ENCODE peak calls at places on chromosomes 4 and X, in five cellular contexts. F is OCI-LY7, X is lower lobe of right lung, Z is BE2C, S is suprapubic skin. B is an unnamed sample.

GRCh38 chr4:139279723-139280620 is at the start of gene MGARP:
- DNase-seq in X (peak), F (no peak), Z (peak), S (no peak), B (peak)

GRCh38 chr4:1002131-1002630 is 9.0 kb upstream of the SLC26A1 start:
- DNase-seq in S (no peak), Z (no peak), F (no peak), X (peak), B (no peak)

GRCh38 chrX:30935985-30936384 is 46.9 kb upstream of the TAB3 start:
- DNase-seq in Z (peak), S (no peak), F (no peak), X (no peak), B (no peak)

GRCh38 chr4:176011523-176011922 is 54.1 kb upstream of the WDR17 start:
- DNase-seq in F (no peak), X (no peak), S (no peak), Z (no peak), B (no peak)

GRCh38 chr4:42715807-42716482 is 59.0 kb upstream of the ATP8A1 start:
- DNase-seq in X (no peak), F (no peak), Z (no peak), S (no peak), B (no peak)

GRCh38 chr4:147546341-147546740 is 65.4 kb downstream of the EDNRA start:
- DNase-seq in Z (no peak), X (no peak), F (no peak), S (no peak), B (no peak)

GRCh38 chr4:89837385-89837995 is 529 bp upstream of the SNCA start:
- DNase-seq in F (no peak), S (no peak), X (no peak), Z (peak), B (no peak)

GRCh38 chrX:65690057-65690855 is 22.8 kb downstream of the MSN start:
- DNase-seq in Z (no peak), X (no peak), S (no peak), F (no peak), B (no peak)

GRCh38 chr4:3526456-3526855 is 5.8 kb downstream of the LRPAP1 start:
- DNase-seq in F (no peak), S (no peak), X (peak), Z (no peak), B (no peak)

GRCh38 chrX:82677281-82677680 is 830.8 kb upstream of the POU3F4 start:
- DNase-seq in F (no peak), X (no peak), Z (no peak), S (no peak), B (no peak)

GRCh38 chrX:151153086-151153485 is 23.3 kb upstream of the GPR50 start:
- DNase-seq in Z (peak), S (no peak), X (no peak), F (no peak), B (no peak)

GRCh38 chrX:96436105-96436504 is 248.5 kb upstream of the DIAPH2 start:
- DNase-seq in S (no peak), F (no peak), X (no peak), Z (no peak), B (no peak)

GRCh38 chrX:28225508-28225907 is 244.3 kb upstream of the DCAF8L1 start:
- DNase-seq in F (no peak), X (no peak), S (no peak), Z (no peak), B (no peak)

GRCh38 chr4:168830777-168831512 is 179.1 kb downstream of the CBR4 start:
- DNase-seq in S (no peak), Z (no peak), F (no peak), X (no peak), B (no peak)

GRCh38 chr4:114879916-114880315 is 233.5 kb downstream of the NDST4 start:
- DNase-seq in Z (no peak), X (no peak), F (no peak), S (no peak), B (no peak)

GRCh38 chrX:105698386-105698785 is 124.0 kb upstream of the NRK start:
- DNase-seq in F (no peak), S (no peak), X (no peak), Z (no peak), B (no peak)

GRCh38 chr4:101527186-101527585 is 179.9 kb upstream of the PPP3CA start:
- DNase-seq in X (no peak), F (no peak), Z (no peak), S (no peak), B (no peak)

GRCh38 chr4:7476820-7477219 is 42.1 kb upstream of the PSAPL1 start:
- DNase-seq in F (no peak), X (no peak), Z (no peak), S (no peak), B (no peak)

GRCh38 chrX:14352511-14352910 is 176.8 kb upstream of the GLRA2 start:
- DNase-seq in X (no peak), Z (no peak), F (no peak), S (no peak), B (no peak)

GRCh38 chr4:184170996-184171395 is 46.7 kb downstream of the ENPP6 start:
- DNase-seq in F (no peak), X (no peak), S (no peak), Z (no peak), B (no peak)

GRCh38 chr4:42133006-42133405 is 19.4 kb downstream of the BEND4 start:
- DNase-seq in Z (no peak), X (no peak), S (no peak), F (no peak), B (no peak)

GRCh38 chr4:115648786-115649185 is 535.4 kb upstream of the NDST4 start:
- DNase-seq in X (no peak), S (no peak), Z (no peak), F (no peak), B (no peak)

GRCh38 chr4:155608231-155608885 is 58.3 kb upstream of the GUCY1A1 start:
- DNase-seq in Z (no peak), F (no peak), S (no peak), X (no peak), B (no peak)

DNA sequence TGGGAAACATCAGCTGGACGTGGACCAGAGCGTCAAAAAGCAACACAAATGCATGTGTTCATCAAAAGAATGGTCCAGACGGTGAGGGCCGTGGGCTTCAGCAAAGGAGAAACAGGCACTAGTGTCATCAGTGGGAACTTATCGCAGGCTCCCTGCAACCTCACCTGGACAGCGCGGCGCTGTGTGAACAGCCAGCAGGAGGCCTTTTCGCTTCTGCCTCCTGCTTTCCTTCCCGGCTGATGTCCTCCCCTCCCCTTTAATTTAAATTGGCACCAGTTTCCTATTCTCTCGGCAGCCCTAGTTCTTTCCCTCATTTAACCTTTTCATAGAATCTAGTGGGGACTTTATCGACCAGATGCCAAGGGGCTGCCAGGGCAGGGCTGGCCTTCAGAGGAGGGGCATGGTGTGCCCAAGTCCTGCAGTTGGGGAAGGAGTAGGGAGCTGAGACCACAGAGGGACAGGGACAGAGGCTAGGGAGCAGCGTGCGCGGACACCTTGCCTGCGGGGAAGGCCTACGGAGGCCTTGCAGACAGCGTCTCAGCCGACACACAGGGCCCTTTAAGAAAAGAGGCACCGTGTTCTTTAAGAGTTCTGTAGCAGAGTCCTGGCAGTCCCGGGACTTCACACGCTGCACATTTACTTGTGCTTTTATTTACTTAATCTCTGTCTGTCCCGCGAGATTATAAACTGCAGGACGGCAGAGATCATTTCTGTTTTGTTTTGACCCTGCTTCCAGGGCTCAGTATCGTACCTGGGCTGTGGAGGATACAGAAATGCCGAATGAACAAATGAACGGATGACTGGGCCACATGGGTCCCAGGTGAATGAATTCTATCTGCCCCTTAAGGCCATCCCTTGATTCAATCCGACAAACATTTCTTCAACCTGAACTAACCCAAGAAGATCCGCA is 8.4 kb upstream of the SORBS2 start:
- DNase-seq in F (no peak), S (no peak), X (no peak), Z (no peak), B (no peak)
- TF ChIP-seq CTCF in F (no peak), S (no peak), X (no peak), Z (no peak), B (no peak)

DNA sequence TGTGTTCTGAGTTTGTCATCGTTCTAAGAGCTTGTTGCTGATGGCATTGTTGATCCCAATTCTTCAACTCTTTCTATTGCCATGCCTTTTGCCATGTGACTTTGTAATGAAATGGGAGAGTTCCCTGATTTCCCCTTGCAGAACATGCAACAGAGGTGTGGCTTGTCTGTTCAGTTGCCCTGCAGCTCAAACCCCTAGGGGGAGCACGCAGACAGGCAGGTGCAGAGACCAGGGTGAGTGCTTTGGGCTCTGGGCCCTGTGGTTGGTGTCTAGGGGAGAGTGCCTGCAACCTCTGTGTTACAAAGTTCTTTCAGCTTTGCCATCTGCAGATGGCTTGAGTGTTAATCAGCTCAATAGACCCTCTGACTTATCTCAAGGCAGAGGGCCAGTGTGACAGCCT is 332.7 kb downstream of the MID1IP1 start:
- DNase-seq in X (no peak), Z (peak), F (peak), S (no peak), B (no peak)
- TF ChIP-seq CTCF in X (no peak), Z (peak), F (peak), S (no peak), B (no peak)

GRCh38 chr4:108473163-108473720 is 147.1 kb upstream of the RPL34 start:
- DNase-seq in X (no peak), F (no peak), S (no peak), Z (peak), B (no peak)
- TF ChIP-seq CTCF in X (no peak), F (no peak), S (no peak), Z (peak), B (no peak)

DNA sequence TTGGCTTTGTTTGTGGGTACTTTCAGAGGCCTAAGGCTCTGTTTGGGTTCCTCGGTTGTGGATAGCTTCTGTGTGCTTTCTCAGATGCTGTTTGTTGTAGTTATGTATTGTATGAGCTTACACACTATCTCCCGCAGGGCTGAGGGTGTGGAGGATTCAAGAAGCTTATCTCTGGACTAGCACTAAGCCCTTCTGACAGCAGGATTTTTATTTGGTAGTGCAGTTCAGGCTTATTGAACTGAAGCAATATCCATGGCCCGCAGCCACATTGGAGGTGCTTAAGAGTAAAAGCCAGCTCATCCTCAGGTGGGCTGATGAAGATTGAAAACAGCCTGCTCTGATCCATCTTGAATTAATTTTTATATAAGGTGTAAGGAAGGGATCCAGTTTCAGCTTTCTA is 128.2 kb downstream of the RASGEF1B start:
- DNase-seq in F (no peak), Z (no peak), S (no peak), X (no peak), B (no peak)
- TF ChIP-seq CTCF in F (no peak), Z (no peak), S (no peak), X (no peak), B (no peak)

GRCh38 chrX:36445576-36445975 is 526.0 kb downstream of the CFAP47 start:
- DNase-seq in F (no peak), Z (no peak), X (no peak), S (no peak), B (no peak)

DNA sequence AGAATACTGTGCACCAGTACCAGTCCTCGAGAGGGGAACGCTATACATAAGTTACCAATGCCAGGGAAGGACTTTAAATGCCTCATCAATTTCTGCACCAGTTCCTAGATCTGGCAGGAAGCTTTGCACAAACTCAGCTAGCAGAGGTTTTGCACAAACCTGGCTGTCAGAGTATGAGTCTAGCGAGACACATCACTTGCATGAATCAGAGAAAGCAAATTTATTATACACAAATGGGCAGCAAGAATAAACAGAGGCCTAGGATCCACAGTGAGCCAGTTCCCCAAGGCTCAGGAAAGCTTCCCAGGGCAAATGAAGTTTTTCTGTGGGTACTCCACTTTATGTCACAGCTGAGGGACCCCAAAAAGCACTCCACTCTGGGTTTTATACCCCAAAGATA is 523.5 kb downstream of the CFAP47 start:
- DNase-seq in X (no peak), S (no peak), Z (no peak), F (no peak), B (no peak)
- TF ChIP-seq CTCF in X (no peak), S (no peak), Z (no peak), F (no peak), B (no peak)

GRCh38 chr4:78033859-78034258 is 23.3 kb upstream of the FRAS1 start:
- DNase-seq in S (no peak), F (no peak), Z (no peak), X (no peak), B (no peak)

GRCh38 chr4:78032929-78033328 is 24.2 kb upstream of the FRAS1 start:
- DNase-seq in Z (no peak), S (no peak), F (no peak), X (no peak), B (no peak)

GRCh38 chr4:78031457-78031856 is 25.7 kb upstream of the FRAS1 start:
- DNase-seq in S (no peak), F (no peak), X (no peak), Z (peak), B (no peak)

DNA sequence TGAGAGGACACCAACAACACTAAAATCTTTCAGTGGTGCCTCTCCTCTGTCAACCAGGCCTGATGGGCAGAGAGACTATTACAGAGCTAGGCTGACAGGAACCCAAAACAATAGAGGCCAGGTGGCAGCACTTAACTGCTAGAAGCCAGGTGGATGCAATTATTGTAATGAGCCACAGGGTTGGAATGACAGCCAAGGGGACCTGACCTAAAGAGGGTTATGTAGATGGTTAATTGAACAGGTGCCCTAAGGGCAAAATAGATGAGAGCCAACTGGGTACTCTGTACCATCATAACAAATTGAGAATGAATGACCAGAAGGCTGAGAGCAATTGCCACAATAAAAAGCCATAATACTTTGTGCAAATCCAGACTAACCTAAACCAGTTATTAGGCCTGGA is 24.7 kb upstream of the FRAS1 start:
- DNase-seq in F (peak), X (no peak), S (no peak), Z (peak), B (no peak)
- TF ChIP-seq CTCF in F (peak), X (no peak), S (no peak), Z (no peak), B (no peak)

GRCh38 chr4:142683997-142684396 is 162.1 kb downstream of the INPP4B start:
- DNase-seq in F (no peak), Z (no peak), X (no peak), S (no peak), B (no peak)
- TF ChIP-seq CTCF in F (no peak), Z (no peak), X (no peak), S (no peak), B (no peak)

GRCh38 chrX:51860679-51861078 is 32.7 kb upstream of the MAGED1 start:
- DNase-seq in X (no peak), S (no peak), Z (peak), F (peak), B (no peak)
- TF ChIP-seq CTCF in X (peak), S (peak), Z (peak), F (peak), B (peak)

GRCh38 chr4:105596676-105597075 is 44.3 kb downstream of the ARHGEF38 start:
- DNase-seq in S (no peak), X (no peak), F (no peak), Z (no peak), B (no peak)
- TF ChIP-seq CTCF in S (no peak), X (no peak), F (no peak), Z (no peak), B (no peak)

GRCh38 chr4:178351185-178351584 is 908.9 kb upstream of the AGA start:
- DNase-seq in Z (no peak), F (no peak), S (no peak), X (no peak), B (no peak)

DNA sequence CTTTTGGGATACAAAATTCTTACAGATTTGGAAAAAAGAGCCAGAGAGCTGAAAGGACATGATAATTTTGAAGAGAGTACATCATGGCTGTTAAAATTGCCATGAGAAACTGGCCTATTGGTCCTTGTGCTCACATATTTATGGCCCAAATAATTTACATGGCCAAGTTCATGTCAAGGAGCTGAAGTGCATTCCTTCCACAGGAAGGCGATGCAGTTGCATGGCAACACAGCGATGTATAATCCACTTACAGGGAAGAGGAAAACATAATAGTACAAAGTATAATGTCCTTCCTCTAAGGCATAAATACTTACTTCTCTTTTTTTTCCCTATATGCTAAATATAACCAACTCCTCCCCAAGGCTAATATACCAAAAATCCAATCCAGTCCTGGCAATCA is 914.5 kb upstream of the AGA start:
- DNase-seq in X (no peak), Z (no peak), S (no peak), F (no peak), B (no peak)
- TF ChIP-seq CTCF in X (no peak), Z (peak), S (no peak), F (no peak), B (no peak)